ENCODE peak calls at places on chromosomes 5 and 9, in ten cellular contexts. M, E, N, R, T, W, K, S, P and V are unnamed samples.
A peak's percentile ranks its signal among the peaks of the same experiment; 100 is the strongest.

GRCh38 chr9:8856686-8857329 is 1057.2 kb upstream of the DMAC1 start:
- ATAC-seq in M (no peak), E (no peak), N (no peak), R (no peak), T (no peak), W (peak; percentile 17), K (no peak), S (peak; percentile 10), P (peak; percentile 30), V (no peak)

GRCh38 chr9:129968690-129969485 is 74.1 kb downstream of the FNBP1 start:
- ATAC-seq in M (no peak), E (peak; percentile 89), N (peak; percentile 51), R (peak; percentile 57), T (peak; percentile 82), W (peak; percentile 52), K (peak; percentile 74), S (peak; percentile 77), P (no peak), V (peak; percentile 77)

GRCh38 chr9:130171226-130172148 is 717 bp upstream of the NCS1 start:
- ATAC-seq in M (no peak), E (peak; percentile 5), N (peak; percentile 12), R (no peak), T (no peak), W (peak; percentile 7), K (no peak), S (peak; percentile 6), P (peak; percentile 56), V (peak; percentile 14)

GRCh38 chr5:26662806-26663360 is 375.5 kb downstream of the CDH9 start:
- ATAC-seq in M (no peak), E (no peak), N (no peak), R (no peak), T (no peak), W (no peak), K (no peak), S (no peak), P (no peak), V (no peak)

GRCh38 chr5:110644357-110644756 is 82.1 kb downstream of the TMEM232 start:
- ATAC-seq in M (no peak), E (no peak), N (no peak), R (no peak), T (no peak), W (no peak), K (no peak), S (no peak), P (no peak), V (no peak)

GRCh38 chr5:91222482-91222881 is 160.6 kb downstream of the ARRDC3 start:
- ATAC-seq in M (no peak), E (no peak), N (no peak), R (no peak), T (no peak), W (no peak), K (no peak), S (no peak), P (no peak), V (no peak)

GRCh38 chr5:154647760-154648143 is 107.4 kb upstream of the LARP1 start:
- ATAC-seq in M (peak; percentile 35), E (no peak), N (no peak), R (no peak), T (no peak), W (no peak), K (peak; percentile 18), S (peak; percentile 25), P (peak; percentile 64), V (no peak)

GRCh38 chr5:80884851-80885697 is 75.1 kb upstream of the RASGRF2 start:
- ATAC-seq in M (no peak), E (peak; percentile 82), N (no peak), R (peak; percentile 86), T (peak; percentile 95), W (peak; percentile 75), K (no peak), S (peak; percentile 53), P (peak; percentile 85), V (peak; percentile 96)

GRCh38 chr9:125085703-125086477 is 57.4 kb downstream of the SCAI start:
- ATAC-seq in M (no peak), E (no peak), N (no peak), R (no peak), T (no peak), W (no peak), K (peak; percentile 93), S (no peak), P (no peak), V (no peak)

GRCh38 chr9:134226221-134226930 is 62.0 kb upstream of the RNU6ATAC start:
- ATAC-seq in M (no peak), E (no peak), N (no peak), R (no peak), T (no peak), W (no peak), K (peak; percentile 42), S (no peak), P (peak; percentile 62), V (no peak)

GRCh38 chr9:12955510-12956163 is 180.8 kb downstream of the LURAP1L start:
- ATAC-seq in M (no peak), E (no peak), N (no peak), R (no peak), T (no peak), W (no peak), K (no peak), S (no peak), P (no peak), V (no peak)

GRCh38 chr9:131954299-131954698 is 125.4 kb downstream of the MED27 start:
- ATAC-seq in M (no peak), E (no peak), N (no peak), R (no peak), T (no peak), W (no peak), K (peak; percentile 79), S (no peak), P (no peak), V (no peak)

GRCh38 chr5:128637031-128637430 is 99.0 kb upstream of the FBN2 start:
- ATAC-seq in M (no peak), E (no peak), N (no peak), R (no peak), T (no peak), W (no peak), K (no peak), S (no peak), P (no peak), V (no peak)

GRCh38 chr9:106072421-106072820 is 378.1 kb downstream of the TMEM38B start:
- ATAC-seq in M (no peak), E (no peak), N (no peak), R (no peak), T (no peak), W (no peak), K (no peak), S (no peak), P (no peak), V (no peak)

GRCh38 chr9:136309101-136309801 is 5.4 kb upstream of the CCDC187 start:
- ATAC-seq in M (no peak), E (peak; percentile 24), N (no peak), R (peak; percentile 6), T (no peak), W (peak; percentile 53), K (no peak), S (no peak), P (no peak), V (no peak)

GRCh38 chr5:38923661-38924451 is 78.0 kb downstream of the OSMR start:
- ATAC-seq in M (no peak), E (no peak), N (peak; percentile 83), R (no peak), T (no peak), W (no peak), K (peak; percentile 46), S (no peak), P (peak; percentile 52), V (no peak)

GRCh38 chr5:72244862-72245371 is 75.1 kb downstream of the MRPS27 start:
- ATAC-seq in M (peak; percentile 62), E (peak; percentile 73), N (peak; percentile 70), R (peak; percentile 51), T (no peak), W (peak; percentile 46), K (peak; percentile 69), S (peak; percentile 68), P (peak; percentile 83), V (no peak)

GRCh38 chr9:92147030-92147853 is 32.0 kb upstream of the SPTLC1 start:
- ATAC-seq in M (peak; percentile 86), E (peak; percentile 94), N (peak; percentile 38), R (peak; percentile 76), T (peak; percentile 60), W (peak; percentile 66), K (peak; percentile 90), S (peak; percentile 75), P (no peak), V (peak; percentile 96)

GRCh38 chr9:135978650-135979461 is 17.7 kb upstream of the UBAC1 start:
- ATAC-seq in M (peak; percentile 79), E (peak; percentile 31), N (peak; percentile 72), R (peak; percentile 88), T (peak; percentile 37), W (peak; percentile 73), K (no peak), S (no peak), P (no peak), V (peak; percentile 69)

GRCh38 chr5:60996368-60996767 is 51.4 kb downstream of the NDUFAF2 start:
- ATAC-seq in M (no peak), E (no peak), N (no peak), R (no peak), T (no peak), W (no peak), K (no peak), S (no peak), P (no peak), V (no peak)

GRCh38 chr5:135194573-135195266 is 160.7 kb upstream of the PITX1 start:
- ATAC-seq in M (no peak), E (no peak), N (no peak), R (no peak), T (no peak), W (no peak), K (peak; percentile 10), S (no peak), P (no peak), V (no peak)

GRCh38 chr5:10595305-10595677 is 31.4 kb downstream of the ANKRD33B start:
- ATAC-seq in M (peak; percentile 63), E (peak; percentile 25), N (peak; percentile 51), R (no peak), T (no peak), W (no peak), K (no peak), S (no peak), P (peak; percentile 34), V (no peak)

GRCh38 chr5:109844695-109845094 is 155.0 kb downstream of the MAN2A1 start:
- ATAC-seq in M (peak; percentile 36), E (no peak), N (no peak), R (no peak), T (no peak), W (no peak), K (no peak), S (no peak), P (no peak), V (no peak)

GRCh38 chr9:24413651-24414050 is 132.0 kb downstream of the IZUMO3 start:
- ATAC-seq in M (no peak), E (peak; percentile 82), N (no peak), R (no peak), T (no peak), W (no peak), K (no peak), S (no peak), P (no peak), V (no peak)

GRCh38 chr5:142542906-142543305 is 143.0 kb downstream of the FGF1 start:
- ATAC-seq in M (no peak), E (no peak), N (peak; percentile 84), R (no peak), T (no peak), W (no peak), K (no peak), S (no peak), P (no peak), V (no peak)

GRCh38 chr9:88280816-88281382 is 107.3 kb upstream of the SPIN1 start:
- ATAC-seq in M (no peak), E (no peak), N (no peak), R (peak; percentile 77), T (peak; percentile 90), W (peak; percentile 45), K (no peak), S (no peak), P (no peak), V (peak; percentile 52)

GRCh38 chr5:53642006-53642405 is 81.6 kb downstream of the NDUFS4 start:
- ATAC-seq in M (no peak), E (peak; percentile 42), N (no peak), R (no peak), T (no peak), W (no peak), K (no peak), S (no peak), P (no peak), V (no peak)